ENCODE peak calls at places on chromosomes 3 and 15, in ten cellular contexts. G, E, F, P, Q, O, N, Z, U and A are unnamed samples.

GRCh38 chr3:171615281-171615680 is 155.1 kb upstream of the TNIK start:
- DNase-seq in G (no peak), E (peak), F (no peak), P (no peak), Q (no peak), O (no peak), N (peak), Z (no peak), U (no peak), A (no peak)

GRCh38 chr3:42262525-42262924 is 3.5 kb downstream of the CCK start:
- DNase-seq in G (no peak), E (peak), F (no peak), P (peak), Q (peak), O (no peak), N (peak), Z (peak), U (no peak), A (peak)

GRCh38 chr3:194879991-194880939 is 194.6 kb downstream of the FAM43A start:
- DNase-seq in G (peak), E (peak), F (peak), P (peak), Q (no peak), O (peak), N (peak), Z (peak), U (no peak), A (no peak)

GRCh38 chr3:64437126-64437525 is 211.9 kb upstream of the PRICKLE2 start:
- DNase-seq in G (no peak), E (no peak), F (no peak), P (no peak), Q (no peak), O (no peak), N (no peak), Z (no peak), U (no peak), A (no peak)

GRCh38 chr3:64375737-64376136 is 150.5 kb upstream of the PRICKLE2 start:
- DNase-seq in G (no peak), E (no peak), F (no peak), P (no peak), Q (no peak), O (no peak), N (no peak), Z (no peak), U (no peak), A (no peak)

GRCh38 chr3:55202320-55202719 is 274.5 kb upstream of the LRTM1 start:
- DNase-seq in G (no peak), E (peak), F (no peak), P (peak), Q (peak), O (peak), N (peak), Z (peak), U (no peak), A (peak)

GRCh38 chr3:140100479-140100878 is 165.5 kb downstream of the CLSTN2 start:
- DNase-seq in G (no peak), E (no peak), F (no peak), P (no peak), Q (no peak), O (no peak), N (no peak), Z (no peak), U (no peak), A (no peak)

GRCh38 chr3:151379083-151379734 is 5.3 kb downstream of the P2RY12 start:
- DNase-seq in G (peak), E (peak), F (no peak), P (no peak), Q (peak), O (peak), N (no peak), Z (peak), U (peak), A (no peak)

DNA sequence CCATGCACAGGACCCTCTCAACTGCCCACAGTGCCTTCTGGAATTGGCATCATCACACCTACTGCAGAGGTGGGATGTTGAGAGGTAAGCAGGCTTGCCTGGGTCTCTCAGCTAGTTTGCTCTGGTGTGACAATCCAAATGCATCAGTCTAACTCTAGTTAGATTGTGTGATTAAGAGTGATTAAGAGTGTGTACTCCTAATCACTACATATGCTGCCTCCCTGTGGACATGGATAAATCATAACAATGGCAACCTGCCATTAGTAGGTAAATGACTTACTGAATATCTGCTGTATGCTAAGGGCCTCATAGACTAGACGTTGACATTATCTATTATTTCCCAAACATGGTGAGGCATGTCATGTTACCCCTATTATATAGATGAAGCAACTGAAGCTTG is 342.1 kb downstream of the OCA2 start:
- DNase-seq in G (no peak), E (no peak), F (no peak), P (no peak), Q (peak), O (no peak), N (no peak), Z (peak), U (no peak), A (no peak)
- TF ChIP-seq CTCF in G (peak), E (no peak), F (no peak), P (no peak), Q (no peak), O (no peak), N (no peak), Z (no peak), U (no peak), A (no peak)

GRCh38 chr3:11948866-11949265 is 55.3 kb upstream of the SYN2 start:
- DNase-seq in G (no peak), E (no peak), F (no peak), P (no peak), Q (no peak), O (no peak), N (no peak), Z (no peak), U (no peak), A (no peak)
- H3K4me3 ChIP-seq in G (no peak), E (no peak), F (no peak), P (no peak), Q (no peak), O (no peak), N (no peak), Z (no peak), U (no peak), A (no peak)

GRCh38 chr15:92938387-92938786 is 38.3 kb downstream of the CHD2 start:
- DNase-seq in G (no peak), E (no peak), F (no peak), P (no peak), Q (no peak), O (no peak), N (no peak), Z (no peak), U (no peak), A (no peak)
- TF ChIP-seq CTCF in G (no peak), E (peak), F (no peak), P (peak), Q (no peak), O (peak), N (peak), Z (peak), U (peak), A (no peak)

DNA sequence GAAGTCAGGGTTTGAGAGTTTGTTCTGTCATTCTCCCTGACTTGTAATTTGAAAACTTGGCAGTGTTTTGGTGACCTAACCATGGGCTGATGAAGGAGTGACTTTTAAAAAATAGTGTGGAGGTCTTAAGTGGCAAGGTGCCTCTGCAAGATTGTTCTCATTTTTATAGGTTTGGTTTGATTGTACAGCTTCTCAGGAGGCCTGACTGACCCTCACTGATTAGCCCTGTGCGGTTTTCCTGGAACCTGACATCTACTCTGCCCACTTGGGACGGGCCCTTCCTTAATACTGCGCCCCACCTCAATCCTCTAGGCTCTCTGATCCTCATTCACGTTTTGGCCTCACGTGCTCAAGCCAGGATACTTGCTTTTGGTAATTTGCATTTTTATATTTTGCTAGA is 2.8 kb downstream of the UBE2E1 start:
- DNase-seq in G (no peak), E (no peak), F (no peak), P (no peak), Q (no peak), O (no peak), N (no peak), Z (no peak), U (no peak), A (no peak)
- H3K4me3 ChIP-seq in G (no peak), E (no peak), F (no peak), P (no peak), Q (no peak), O (peak), N (no peak), Z (no peak), U (no peak), A (no peak)

DNA sequence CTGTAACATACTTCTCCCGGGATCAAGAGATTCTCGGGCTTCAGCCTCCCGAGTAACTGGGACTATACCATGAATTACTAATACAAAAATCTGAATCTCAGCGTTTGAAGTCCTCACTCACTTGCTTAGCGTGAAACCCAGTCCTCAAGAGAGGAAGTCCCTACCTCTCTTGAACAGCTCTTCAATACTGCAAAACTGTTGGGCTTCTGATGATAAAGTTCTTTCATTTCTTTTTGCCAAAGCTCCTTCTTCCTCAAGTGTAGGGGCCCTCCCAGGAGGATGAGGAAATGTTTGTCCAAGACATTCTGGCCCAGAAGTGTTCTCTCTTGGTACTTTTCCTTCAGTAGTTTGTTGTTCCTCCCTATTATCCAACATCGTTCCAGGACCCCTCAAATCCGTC is 48.5 kb downstream of the FMN1 start:
- DNase-seq in G (no peak), E (no peak), F (no peak), P (no peak), Q (no peak), O (no peak), N (no peak), Z (no peak), U (no peak), A (no peak)
- TF ChIP-seq CTCF in G (no peak), E (no peak), F (no peak), P (no peak), Q (no peak), O (no peak), N (no peak), Z (no peak), U (no peak), A (no peak)